ENCODE peak calls at places on chromosomes 2 and 18, in eight cellular contexts. P, C, G, R, Q, T, O and K are unnamed samples.

GRCh38 chr2:147133273-147133901 is 711.4 kb upstream of the ACVR2A start:
- DNase-seq in P (no peak), C (no peak), G (no peak), R (no peak), Q (no peak), T (no peak), O (no peak), K (no peak)

GRCh38 chr18:22485808-22486244 is 68.1 kb upstream of the CTAGE1 start:
- DNase-seq in P (no peak), C (no peak), G (no peak), R (peak; percentile 83), Q (no peak), T (no peak), O (no peak), K (no peak)

GRCh38 chr2:57881998-57882884 is 164.4 kb upstream of the VRK2 start:
- DNase-seq in P (no peak), C (no peak), G (no peak), R (peak; percentile 52), Q (no peak), T (no peak), O (no peak), K (no peak)

GRCh38 chr18:78378983-78379382 is 600.6 kb upstream of the SALL3 start:
- DNase-seq in P (no peak), C (no peak), G (no peak), R (no peak), Q (no peak), T (no peak), O (no peak), K (no peak)

GRCh38 chr18:49029628-49030027 is 78.9 kb upstream of the SMAD7 start:
- DNase-seq in P (no peak), C (no peak), G (no peak), R (no peak), Q (no peak), T (no peak), O (no peak), K (no peak)

GRCh38 chr2:226185613-226186211 is 613.9 kb downstream of the IRS1 start:
- DNase-seq in P (no peak), C (no peak), G (no peak), R (peak; percentile 97), Q (peak; percentile 58), T (no peak), O (no peak), K (no peak)

GRCh38 chr2:34306745-34307144 is 707.6 kb upstream of the FAM98A start:
- DNase-seq in P (no peak), C (no peak), G (no peak), R (no peak), Q (no peak), T (no peak), O (no peak), K (no peak)

GRCh38 chr2:6580982-6581381 is 284.7 kb downstream of the CMPK2 start:
- DNase-seq in P (no peak), C (no peak), G (no peak), R (peak; percentile 32), Q (peak; percentile 14), T (no peak), O (no peak), K (no peak)

GRCh38 chr2:209469481-209469880 is 45.6 kb downstream of the MAP2 start:
- DNase-seq in P (no peak), C (no peak), G (no peak), R (no peak), Q (no peak), T (no peak), O (no peak), K (no peak)

GRCh38 chr2:209468796-209469325 is 45.0 kb downstream of the MAP2 start:
- DNase-seq in P (no peak), C (no peak), G (no peak), R (no peak), Q (no peak), T (no peak), O (no peak), K (no peak)

GRCh38 chr2:209471037-209471436 is 47.2 kb downstream of the MAP2 start:
- DNase-seq in P (no peak), C (no peak), G (no peak), R (peak; percentile 21), Q (no peak), T (no peak), O (no peak), K (no peak)

GRCh38 chr2:209472386-209472832 is 48.6 kb downstream of the MAP2 start:
- DNase-seq in P (no peak), C (no peak), G (no peak), R (peak; percentile 85), Q (peak; percentile 16), T (no peak), O (no peak), K (no peak)

DNA sequence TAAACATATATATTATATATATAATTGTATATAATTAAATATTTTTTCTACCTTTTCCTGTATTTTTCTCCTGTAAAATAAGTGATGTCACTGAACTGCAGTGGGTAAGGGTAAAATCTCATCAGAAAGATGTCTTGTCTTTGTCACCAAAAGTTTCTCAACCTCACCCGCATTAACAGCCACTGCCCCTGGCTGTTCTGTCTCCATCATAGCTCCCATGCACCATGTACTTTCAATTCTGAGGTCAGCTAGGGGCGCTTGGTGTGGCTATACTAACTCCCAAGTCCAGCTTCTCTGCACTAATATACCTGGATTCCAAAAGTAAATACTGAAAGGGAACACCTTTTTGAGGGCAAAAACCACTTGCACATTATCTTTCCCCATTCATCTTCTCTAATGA is 46.6 kb downstream of the MAP2 start:
- DNase-seq in P (no peak), C (no peak), G (no peak), R (no peak), Q (no peak), T (no peak), O (no peak), K (no peak)
- H3K27ac ChIP-seq in P (no peak overlapping the region), C (no peak overlapping the region), G (no peak overlapping the region), R (no peak overlapping the region), Q (peak overlapping the region; percentile 79), T (no peak overlapping the region), O (no peak overlapping the region), K (no peak overlapping the region)

GRCh38 chr2:152061383-152061782 is 37.5 kb downstream of the CACNB4 start:
- DNase-seq in P (no peak), C (no peak), G (no peak), R (no peak), Q (no peak), T (no peak), O (no peak), K (no peak)

GRCh38 chr2:152065945-152066344 is 32.9 kb downstream of the CACNB4 start:
- DNase-seq in P (no peak), C (no peak), G (no peak), R (no peak), Q (no peak), T (no peak), O (no peak), K (no peak)

GRCh38 chr2:152063325-152063924 is 35.4 kb downstream of the CACNB4 start:
- DNase-seq in P (no peak), C (no peak), G (no peak), R (no peak), Q (no peak), T (no peak), O (no peak), K (no peak)

GRCh38 chr2:152058655-152059054 is 40.2 kb downstream of the CACNB4 start:
- DNase-seq in P (no peak), C (no peak), G (no peak), R (no peak), Q (no peak), T (no peak), O (no peak), K (no peak)

DNA sequence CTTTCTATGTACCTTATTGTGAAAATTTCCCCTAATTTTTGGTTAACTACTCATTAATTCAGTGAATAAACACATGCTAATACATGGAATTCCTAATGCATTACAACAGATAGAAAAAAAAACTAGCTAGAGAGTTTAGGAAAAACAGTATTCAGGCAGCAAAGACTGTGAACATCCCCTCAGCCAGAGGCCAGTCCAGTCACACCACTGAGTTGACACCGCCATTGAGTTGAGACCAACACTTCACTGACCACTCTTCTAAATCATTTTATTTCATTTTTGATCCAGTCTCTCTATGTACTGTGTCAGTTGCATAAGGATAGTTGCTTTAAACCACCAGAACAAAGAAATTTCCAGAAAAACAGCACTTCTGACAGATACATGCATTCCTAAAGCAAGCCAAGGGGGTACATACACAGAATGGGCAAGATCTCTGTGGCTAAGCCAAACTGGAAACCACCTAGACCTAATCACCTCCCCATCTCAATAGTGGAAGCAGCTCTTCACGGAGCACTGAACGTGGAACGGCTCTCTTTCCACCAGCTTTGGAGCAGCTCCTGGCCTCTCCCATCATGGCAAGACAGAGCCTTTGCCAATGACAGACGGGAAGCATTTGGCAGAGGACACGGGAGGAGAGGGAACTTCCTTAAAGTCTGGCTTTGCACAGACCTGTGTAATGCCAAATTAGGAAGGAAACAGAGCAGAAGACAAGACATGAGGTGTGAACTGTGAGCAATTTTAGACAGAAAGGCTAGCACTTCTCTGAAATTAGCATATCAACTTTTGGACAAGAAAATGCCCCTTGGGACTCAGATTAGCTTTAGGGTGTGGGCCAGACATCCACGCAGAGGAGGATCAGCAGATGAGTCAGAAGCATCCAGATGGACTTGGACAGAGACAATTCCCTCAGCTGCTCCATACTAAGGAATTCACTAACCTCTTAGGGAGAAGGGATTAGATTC is 36.4 kb downstream of the CACNB4 start:
- DNase-seq in P (no peak), C (no peak), G (no peak), R (peak; percentile 14), Q (no peak), T (no peak), O (peak; percentile 52), K (peak; percentile 52)
- H3K27ac ChIP-seq in P (no peak overlapping the region), C (no peak overlapping the region), G (no peak overlapping the region), R (peak overlapping the region; percentile 13), Q (no peak overlapping the region), T (no peak overlapping the region), O (peak overlapping the region; percentile 7), K (no peak overlapping the region)

GRCh38 chr2:237964578-237965404 is 2.0 kb upstream of the UBE2F start:
- DNase-seq in P (no peak), C (no peak), G (no peak), R (peak; percentile 62), Q (no peak), T (no peak), O (no peak), K (no peak)

GRCh38 chr2:237966565-237967462 is at the start of gene UBE2F:
- DNase-seq in P (peak; percentile 97), C (peak; percentile 95), G (peak; percentile 94), R (peak; percentile 96), Q (peak; percentile 73), T (peak; percentile 79), O (peak; percentile 96), K (peak; percentile 97)

GRCh38 chr2:237967463-237967871 is 653 bp downstream of the UBE2F start:
- DNase-seq in P (no peak), C (no peak), G (no peak), R (no peak), Q (no peak), T (no peak), O (no peak), K (peak; percentile 45)

GRCh38 chr2:237966250-237966564 is 607 bp upstream of the UBE2F start:
- DNase-seq in P (no peak), C (no peak), G (no peak), R (no peak), Q (no peak), T (no peak), O (no peak), K (no peak)

DNA sequence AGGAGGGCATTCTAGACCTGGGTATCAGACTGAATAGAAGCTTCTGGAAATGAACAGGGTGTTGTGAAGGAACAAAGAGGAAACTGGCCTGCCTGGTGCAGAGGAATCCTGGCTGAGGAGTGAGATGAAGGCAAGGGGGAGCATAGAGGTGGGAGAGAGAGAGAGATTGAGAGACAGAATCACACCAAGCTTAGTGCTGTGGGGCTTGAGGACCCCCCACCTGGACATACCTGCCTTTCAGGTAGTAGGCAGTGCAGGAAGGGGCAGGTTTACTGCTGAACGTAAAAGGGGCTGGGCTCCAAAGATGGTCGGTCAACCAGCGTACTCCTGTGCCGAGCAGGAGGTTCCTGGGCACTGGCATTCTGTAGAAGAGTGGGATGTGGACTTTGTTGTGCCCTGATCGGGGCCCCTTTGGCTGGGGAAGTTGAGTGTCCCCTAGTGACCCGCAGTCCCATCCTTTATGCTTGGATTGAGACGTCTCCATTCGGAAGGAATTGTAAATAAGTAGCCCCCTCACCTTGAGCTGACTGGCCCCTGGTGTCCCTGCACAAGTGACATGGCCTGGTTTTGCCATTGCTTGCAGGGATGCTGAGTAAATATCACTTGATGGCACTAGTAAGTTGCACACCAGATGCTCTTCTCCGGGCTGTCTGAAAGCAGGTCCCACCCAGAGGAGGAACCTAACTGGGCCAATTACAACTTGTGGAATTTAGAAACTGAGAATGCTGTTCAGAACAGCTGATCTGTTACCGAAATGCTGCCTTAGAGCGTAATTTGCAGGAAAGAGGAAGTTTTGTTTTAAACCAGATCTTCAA is 1.4 kb downstream of the UBE2F start:
- DNase-seq in P (no peak), C (peak; percentile 30), G (no peak), R (peak; percentile 80), Q (peak; percentile 8), T (peak; percentile 26), O (peak; percentile 58), K (peak; percentile 72)
- H3K27ac ChIP-seq in P (peak overlapping the region; percentile 33), C (no peak overlapping the region), G (peak overlapping the region; percentile 42), R (peak overlapping the region; percentile 4), Q (peak overlapping the region; percentile 70), T (peak overlapping the region; percentile 28), O (peak overlapping the region; percentile 72), K (peak overlapping the region; percentile 50)

GRCh38 chr2:144453039-144453336 is 66.9 kb downstream of the ZEB2 start:
- DNase-seq in P (no peak), C (no peak), G (no peak), R (peak; percentile 70), Q (no peak), T (no peak), O (no peak), K (no peak)
- H3K27ac ChIP-seq in P (peak overlapping the region; percentile 2), C (no peak overlapping the region), G (no peak overlapping the region), R (peak overlapping the region; percentile 79), Q (no peak overlapping the region), T (peak overlapping the region; percentile 54), O (peak overlapping the region; percentile 65), K (peak overlapping the region; percentile 40)